ENCODE peak calls at places on chromosomes 4 and X, in four cellular contexts. Z is SJSA1, S is PC-3, T is A549. P is an unnamed sample.

GRCh38 chrX:41922125-41922521 is 1.2 kb downstream of the CASK start:
- DNase-seq in S (peak; percentile 32), T (no peak), Z (peak; percentile 21), P (no peak)

GRCh38 chr4:80540349-80540748 is 204.8 kb downstream of the CFAP299 start:
- DNase-seq in S (no peak), Z (no peak), T (no peak), P (no peak)

GRCh38 chrX:134737061-134737460 is 78.8 kb upstream of the PLAC1 start:
- DNase-seq in S (no peak), Z (no peak), T (no peak), P (no peak)

GRCh38 chr4:75633846-75634245 is 3.5 kb upstream of the CDKL2 start:
- DNase-seq in Z (no peak), T (no peak), S (no peak), P (no peak)

GRCh38 chr4:145609494-145610427 is 9.4 kb upstream of the MMAA start:
- DNase-seq in T (peak; percentile 64), S (peak; percentile 90), Z (peak; percentile 45), P (peak; percentile 43)

GRCh38 chrX:124346064-124346876 is at the start of gene SH2D1A:
- DNase-seq in S (no peak), T (no peak), Z (no peak), P (no peak)

GRCh38 chr4:1195894-1196401 is 23.6 kb upstream of the SPON2 start:
- DNase-seq in Z (no peak), T (no peak), S (no peak), P (peak; percentile 18)

GRCh38 chr4:2941138-2942036 is 21.8 kb downstream of the NOP14 start:
- DNase-seq in S (no peak), T (no peak), Z (no peak), P (peak; percentile 12)

GRCh38 chrX:135432881-135433521 is 11.3 kb downstream of the SMIM10L2A start:
- DNase-seq in Z (no peak), S (no peak), T (no peak), P (no peak)

GRCh38 chr4:109576462-109576861 is 16.4 kb downstream of the MCUB start:
- DNase-seq in Z (peak; percentile 17), S (no peak), T (no peak), P (no peak)

GRCh38 chrX:150362599-150363481 is at the start of gene MAMLD1:
- DNase-seq in S (peak; percentile 84), Z (peak; percentile 75), T (peak; percentile 82), P (peak; percentile 73)

GRCh38 chrX:105114554-105115130 is 105.9 kb downstream of the TEX13A start:
- DNase-seq in S (peak; percentile 41), T (no peak), Z (no peak), P (no peak)

GRCh38 chrX:105700316-105700715 is 122.0 kb upstream of the NRK start:
- DNase-seq in Z (no peak), S (no peak), T (no peak), P (no peak)

GRCh38 chrX:30874851-30875250 is 14.2 kb downstream of the TAB3 start:
- DNase-seq in Z (no peak), T (no peak), S (no peak), P (no peak)

GRCh38 chrX:20374866-20375530 is 108.3 kb upstream of the RPS6KA3 start:
- DNase-seq in T (no peak), S (peak; percentile 69), Z (no peak), P (peak; percentile 54)

GRCh38 chrX:136816970-136817369 is 36.2 kb upstream of the ARHGEF6 start:
- DNase-seq in S (peak; percentile 56), Z (peak; percentile 44), T (no peak), P (no peak)

GRCh38 chr4:17030543-17030942 is 132.1 kb upstream of the LDB2 start:
- DNase-seq in Z (peak; percentile 91), T (peak; percentile 25), S (peak; percentile 68), P (no peak)

GRCh38 chr4:23768541-23768940 is 121.3 kb downstream of the PPARGC1A start:
- DNase-seq in Z (no peak), T (no peak), S (no peak), P (no peak)

GRCh38 chr4:110163327-110164070 is 34.9 kb downstream of the ELOVL6 start:
- DNase-seq in Z (peak; percentile 29), S (peak; percentile 63), T (peak; percentile 42), P (no peak)

GRCh38 chr4:92387459-92388069 is 83.8 kb downstream of the GRID2 start:
- DNase-seq in Z (peak; percentile 15), T (peak; percentile 45), S (peak; percentile 69), P (no peak)

GRCh38 chr4:88075336-88075735 is 67.9 kb downstream of the PKD2 start:
- DNase-seq in Z (no peak), S (no peak), T (no peak), P (no peak)

GRCh38 chr4:125719987-125720386 is 405.2 kb downstream of the FAT4 start:
- DNase-seq in S (peak; percentile 85), Z (peak; percentile 87), T (peak; percentile 86), P (no peak)

GRCh38 chr4:41881931-41882621 is 53.2 kb upstream of the TMEM33 start:
- DNase-seq in Z (no peak), S (no peak), T (peak; percentile 28), P (no peak)

GRCh38 chr4:148634476-148634875 is 192.3 kb upstream of the NR3C2 start:
- DNase-seq in Z (no peak), S (peak; percentile 84), T (no peak), P (no peak)

GRCh38 chr4:1600811-1601532 is 83.1 kb downstream of the FAM53A start:
- DNase-seq in Z (no peak), S (no peak), T (no peak), P (no peak)

GRCh38 chrX:13816899-13817298 is at the start of gene GPM6B:
- DNase-seq in T (no peak), Z (no peak), S (no peak), P (no peak)

GRCh38 chrX:131841496-131842410 is 181.3 kb upstream of the STK26 start:
- DNase-seq in S (peak; percentile 78), Z (peak; percentile 22), T (peak; percentile 66), P (peak; percentile 41)

GRCh38 chr4:51868449-51868847 is 25.5 kb downstream of the DCUN1D4 start:
- DNase-seq in T (no peak), S (no peak), Z (no peak), P (no peak)

GRCh38 chr4:161577604-161578301 is 586.0 kb downstream of the FSTL5 start:
- DNase-seq in Z (peak; percentile 16), T (no peak), S (peak; percentile 57), P (no peak)

GRCh38 chr4:65021737-65022136 is 612.5 kb upstream of the TECRL start:
- DNase-seq in Z (no peak), S (no peak), T (no peak), P (no peak)

GRCh38 chr4:610411-611261 is 14.7 kb upstream of the PDE6B start:
- DNase-seq in T (peak; percentile 26), S (peak; percentile 95), Z (no peak), P (peak; percentile 21)

GRCh38 chr4:6815029-6815836 is 32.7 kb downstream of the KIAA0232 start:
- DNase-seq in Z (no peak), S (no peak), T (no peak), P (no peak)

GRCh38 chr4:48067536-48067935 is 51.0 kb downstream of the NIPAL1 start:
- DNase-seq in T (no peak), Z (no peak), S (no peak), P (no peak)

GRCh38 chrX:97026406-97026805 is 142.7 kb downstream of the RPA4 start:
- DNase-seq in T (peak; percentile 19), Z (no peak), S (peak; percentile 23), P (no peak)

GRCh38 chr4:4647041-4647440 is 105.2 kb upstream of the STX18 start:
- DNase-seq in Z (no peak), T (no peak), S (no peak), P (no peak)

GRCh38 chrX:150223176-150224015 is 139.7 kb upstream of the MAMLD1 start:
- DNase-seq in S (no peak), Z (no peak), T (no peak), P (no peak)

GRCh38 chr4:81885016-81885415 is 413.3 kb upstream of the RASGEF1B start:
- DNase-seq in Z (no peak), S (no peak), T (no peak), P (no peak)

GRCh38 chrX:109537324-109537665 is 651 bp downstream of the NXT2 start:
- DNase-seq in S (peak; percentile 83), T (peak; percentile 64), Z (no peak), P (peak; percentile 54)

GRCh38 chrX:13398073-13398823 is 78.4 kb upstream of the ATXN3L start:
- DNase-seq in T (peak; percentile 99), Z (peak; percentile 90), S (peak; percentile 97), P (peak; percentile 85)

GRCh38 chr4:19842471-19842870 is 409.2 kb upstream of the SLIT2 start:
- DNase-seq in T (no peak), S (no peak), Z (no peak), P (no peak)
- H3K4me3 ChIP-seq in T (no peak overlapping the region), S (no peak overlapping the region), Z (no peak overlapping the region), P (no peak overlapping the region)

GRCh38 chr4:83961575-83961974 is 425.7 kb downstream of the GPAT3 start:
- DNase-seq in T (peak; percentile 21), Z (peak; percentile 37), S (peak; percentile 55), P (no peak)

GRCh38 chr4:83959160-83959559 is 423.3 kb downstream of the GPAT3 start:
- DNase-seq in T (no peak), S (no peak), Z (no peak), P (no peak)

GRCh38 chr4:83964996-83965541 is 429.2 kb downstream of the GPAT3 start:
- DNase-seq in S (no peak), Z (no peak), T (peak; percentile 18), P (no peak)

GRCh38 chr4:83962492-83962891 is 426.6 kb downstream of the GPAT3 start:
- DNase-seq in Z (no peak), S (no peak), T (no peak), P (no peak)
- H3K27ac ChIP-seq in Z (no peak overlapping the region), S (no peak overlapping the region), T (peak overlapping the region; percentile 33), P (no peak overlapping the region)

GRCh38 chr4:38311495-38311894 is 351.3 kb downstream of the PTTG2 start:
- DNase-seq in S (no peak), Z (no peak), T (no peak), P (no peak)
- H3K4me1 ChIP-seq in S (peaks cover 35% of the 10 kb centered on the region), Z (peaks cover 10% of the 10 kb centered on the region), T (peaks cover 24% of the 10 kb centered on the region), P (no peaks in the 10 kb centered on the region)

GRCh38 chrX:46577116-46578005 is 3.8 kb downstream of the CHST7 start:
- DNase-seq in S (peak; percentile 59), T (no peak), Z (no peak), P (no peak)
- H3K4me3 ChIP-seq in S (peak overlapping the region; percentile 73), T (peak overlapping the region; percentile 76), Z (no peak overlapping the region), P (no peak overlapping the region)

GRCh38 chrX:70720721-70721120 is 187.8 kb downstream of the TEX11 start:
- DNase-seq in S (peak; percentile 74), Z (no peak), T (peak; percentile 5), P (no peak)
- H3K27ac ChIP-seq in S (no peak overlapping the region), Z (no peak overlapping the region), T (no peak overlapping the region), P (no peak overlapping the region)

GRCh38 chr4:173111031-173111430 is 57.6 kb upstream of the GALNT7 start:
- DNase-seq in Z (no peak), S (no peak), T (no peak), P (no peak)
- H3K4me1 ChIP-seq in Z (no peaks in the 10 kb centered on the region), S (no peaks in the 10 kb centered on the region), T (no peaks in the 10 kb centered on the region), P (no peaks in the 10 kb centered on the region)

P was measured in adrenal gland.